ENCODE peak calls at places on chromosome 3, in nine cellular contexts. D is endothelial cell; H is astrocyte; C is C1 segment of cervical spinal cord; M is activated CD4-positive, CD25-positive, alpha-beta regulatory T cell; T is AG20443; G is mucosa of gallbladder; X is MV-4-11; J is activated CD8-positive, alpha-beta memory T cell treated with anti-CD3 and anti-CD28 coated beads for 1 hour. P is an unnamed sample.
A peak's percentile ranks its signal among the peaks of the same experiment; 100 is the strongest.

GRCh38 chr3:14570089-14570488 is 29.9 kb upstream of the GRIP2 start:
- DNase-seq in D (no peak), H (no peak), C (no peak), M (no peak), T (no peak), G (no peak), X (peak; percentile 26), J (no peak), P (no peak)

GRCh38 chr3:159872374-159873109 is 116.1 kb upstream of the IL12A start:
- DNase-seq in D (no peak), H (peak; percentile 90), C (no peak), M (no peak), T (peak; percentile 67), G (no peak), X (peak; percentile 16), J (no peak), P (peak; percentile 34)

GRCh38 chr3:37641556-37641955 is 220.1 kb upstream of the CTDSPL start:
- DNase-seq in D (no peak), H (no peak), C (no peak), M (no peak), T (no peak), G (no peak), X (no peak), J (no peak), P (no peak)

GRCh38 chr3:63877737-63878393 is 14.2 kb downstream of the ATXN7 start:
- DNase-seq in D (no peak), H (peak; percentile 40), C (no peak), M (no peak), T (peak; percentile 63), G (no peak), X (no peak), J (no peak), P (no peak)

GRCh38 chr3:37400945-37401344 is 226.6 kb upstream of the LRRFIP2 start:
- DNase-seq in D (no peak), H (no peak), C (no peak), M (no peak), T (no peak), G (no peak), X (no peak), J (no peak), P (no peak)

GRCh38 chr3:190902292-190902691 is 39.8 kb upstream of the GMNC start:
- DNase-seq in D (no peak), H (no peak), C (no peak), M (no peak), T (no peak), G (no peak), X (peak; percentile 85), J (no peak), P (no peak)

GRCh38 chr3:181455276-181455675 is 256.4 kb upstream of the SOX2 start:
- DNase-seq in D (no peak), H (no peak), C (no peak), M (no peak), T (no peak), G (no peak), X (no peak), J (no peak), P (no peak)

GRCh38 chr3:42024578-42025387 is 62.9 kb upstream of the ULK4 start:
- DNase-seq in D (peak; percentile 42), H (no peak), C (no peak), M (no peak), T (no peak), G (no peak), X (no peak), J (no peak), P (peak; percentile 15)

GRCh38 chr3:16305121-16305541 is 40.1 kb downstream of the OXNAD1 start:
- DNase-seq in D (no peak), H (no peak), C (no peak), M (no peak), T (no peak), G (no peak), X (no peak), J (no peak), P (no peak)

GRCh38 chr3:136343873-136344281 is 93.7 kb downstream of the PCCB start:
- DNase-seq in D (no peak), H (peak; percentile 98), C (no peak), M (no peak), T (peak; percentile 90), G (peak; percentile 68), X (no peak), J (no peak), P (peak; percentile 71)

GRCh38 chr3:13541691-13542090 is 7.2 kb upstream of the FBLN2 start:
- DNase-seq in D (no peak), H (peak; percentile 67), C (no peak), M (no peak), T (no peak), G (no peak), X (no peak), J (no peak), P (no peak)

GRCh38 chr3:107068980-107069379 is 308.3 kb upstream of the CCDC54 start:
- DNase-seq in D (no peak), H (peak; percentile 85), C (no peak), M (no peak), T (peak; percentile 70), G (no peak), X (no peak), J (no peak), P (no peak)

GRCh38 chr3:104547040-104547439 is 819.7 kb upstream of the ALCAM start:
- DNase-seq in D (no peak), H (no peak), C (no peak), M (no peak), T (no peak), G (no peak), X (no peak), J (no peak), P (no peak)

GRCh38 chr3:113912551-113913246 is 35.1 kb upstream of the ZDHHC23 start:
- DNase-seq in D (peak; percentile 10), H (peak; percentile 50), C (no peak), M (no peak), T (peak; percentile 43), G (peak; percentile 34), X (peak; percentile 33), J (no peak), P (peak; percentile 58)

GRCh38 chr3:105470851-105471250 is 104.1 kb downstream of the ALCAM start:
- DNase-seq in D (no peak), H (no peak), C (no peak), M (no peak), T (no peak), G (no peak), X (no peak), J (no peak), P (no peak)

GRCh38 chr3:58214484-58215316 is 3.9 kb upstream of the DNASE1L3 start:
- DNase-seq in D (no peak), H (no peak), C (no peak), M (no peak), T (no peak), G (no peak), X (peak; percentile 67), J (no peak), P (peak; percentile 55)